ENCODE peak calls at places on chromosomes 4 and X, in ten cellular contexts. Y is bronchial epithelial cell, G is stomach, H is esophagus squamous epithelium, U is HFF-Myc, D is GM23338, A is progenitor cell of endocrine pancreas, M is left ventricle myocardium inferior, J is coronary artery, W is neural progenitor cell. O is an unnamed sample.

GRCh38 chr4:87112063-87112462 is 108.4 kb downstream of the KLHL8 start:
- DNase-seq in U (no peak), Y (no peak), H (no peak), D (no peak), W (no peak), A (no peak), J (no peak), G (no peak), M (no peak), O (no peak)

GRCh38 chrX:79413009-79413408 is 45.9 kb upstream of the ITM2A start:
- DNase-seq in J (no peak), G (no peak), M (no peak), U (no peak), H (no peak), A (no peak), D (peak), W (peak), Y (peak), O (no peak)

GRCh38 chr4:17030543-17030942 is 132.1 kb upstream of the LDB2 start:
- DNase-seq in Y (peak), H (no peak), U (peak), J (no peak), G (no peak), D (no peak), W (no peak), M (no peak), A (no peak), O (no peak)

GRCh38 chr4:76251448-76252270 is at the start of gene FAM47E:
- DNase-seq in J (peak), H (no peak), M (peak), G (peak), D (peak), U (no peak), Y (peak), W (peak), A (peak), O (no peak)

GRCh38 chr4:76216975-76217814 is 3.6 kb upstream of the SCARB2 start:
- DNase-seq in J (no peak), U (no peak), M (no peak), Y (peak), D (peak), W (no peak), H (no peak), G (no peak), A (no peak), O (no peak)

GRCh38 chr4:135123632-135124031 is 922.0 kb upstream of the PABPC4L start:
- DNase-seq in G (no peak), Y (no peak), D (no peak), A (no peak), W (no peak), H (no peak), M (no peak), U (no peak), J (no peak), O (no peak)

GRCh38 chr4:56681158-56681848 is at the start of gene HOPX:
- DNase-seq in W (no peak), J (no peak), G (peak), A (peak), D (no peak), U (no peak), H (no peak), Y (peak), M (peak), O (no peak)

GRCh38 chr4:89681219-89681618 is 155.7 kb downstream of the SNCA start:
- DNase-seq in A (no peak), U (no peak), H (no peak), M (no peak), Y (peak), G (no peak), J (no peak), W (peak), D (peak), O (no peak)

GRCh38 chrX:154298312-154298711 is 2.7 kb downstream of the TKTL1 start:
- DNase-seq in D (no peak), A (no peak), Y (peak), G (no peak), U (no peak), J (no peak), H (no peak), M (no peak), W (no peak), O (no peak)

GRCh38 chr4:92599044-92599443 is 295.3 kb downstream of the GRID2 start:
- DNase-seq in H (no peak), W (no peak), A (no peak), M (no peak), D (no peak), Y (peak), U (no peak), G (no peak), J (no peak), O (no peak)

GRCh38 chrX:153530411-153531145 is 13.1 kb downstream of the ATP2B3 start:
- DNase-seq in U (no peak), Y (no peak), A (no peak), D (no peak), H (no peak), J (no peak), G (no peak), M (no peak), W (no peak), O (no peak)

GRCh38 chr4:40763228-40763716 is 13.5 kb downstream of the NSUN7 start:
- DNase-seq in G (no peak), H (no peak), D (no peak), W (no peak), Y (peak), M (no peak), U (no peak), A (no peak), J (no peak), O (no peak)

GRCh38 chrX:137432609-137433008 is 133.3 kb upstream of the ZIC3 start:
- DNase-seq in U (no peak), G (no peak), H (no peak), A (no peak), M (no peak), Y (peak), W (peak), D (peak), J (no peak), O (no peak)

GRCh38 chrX:130770615-130771014 is 132.4 kb downstream of the ENOX2 start:
- DNase-seq in W (no peak), J (no peak), A (no peak), D (no peak), M (no peak), Y (peak), U (peak), H (no peak), G (no peak), O (no peak)

GRCh38 chr4:125315571-125316390 is 1.0 kb downstream of the FAT4 start:
- DNase-seq in A (peak), G (peak), W (peak), U (no peak), J (peak), M (peak), H (no peak), Y (peak), D (peak), O (no peak)

GRCh38 chr4:112451831-112452230 is 64.1 kb downstream of the NEUROG2 start:
- DNase-seq in Y (no peak), W (peak), J (no peak), U (no peak), M (no peak), D (no peak), G (no peak), A (no peak), H (no peak), O (no peak)

GRCh38 chr4:165532976-165533375 is 154.2 kb downstream of the CPE start:
- DNase-seq in M (no peak), J (no peak), H (no peak), G (no peak), W (peak), D (peak), Y (no peak), U (no peak), A (no peak), O (no peak)

GRCh38 chr4:132332932-132333722 is 816.0 kb upstream of the PCDH10 start:
- DNase-seq in A (no peak), G (no peak), D (peak), Y (peak), J (no peak), H (no peak), M (no peak), W (peak), U (no peak), O (no peak)

GRCh38 chrX:119187298-119187697 is 48.8 kb upstream of the PGRMC1 start:
- DNase-seq in M (no peak), Y (no peak), G (no peak), J (no peak), D (no peak), U (no peak), A (no peak), H (no peak), W (no peak), O (no peak)

GRCh38 chrX:64176876-64177275 is 28.6 kb downstream of the AMER1 start:
- DNase-seq in J (no peak), W (no peak), G (no peak), M (no peak), U (no peak), D (no peak), H (no peak), Y (peak), A (no peak), O (no peak)

GRCh38 chr4:184282251-184282713 is 64.6 kb upstream of the ENPP6 start:
- DNase-seq in U (no peak), D (peak), J (no peak), M (no peak), H (no peak), G (peak), A (no peak), Y (peak), W (peak), O (no peak)

GRCh38 chrX:1167918-1168481 is 44.4 kb downstream of the CRLF2 start:
- DNase-seq in U (no peak), J (no peak), M (no peak), H (no peak), Y (no peak), G (no peak), A (no peak), D (no peak), W (no peak), O (no peak)

GRCh38 chr4:8228319-8229250 is 29.5 kb downstream of the SH3TC1 start:
- DNase-seq in W (peak), H (peak), D (no peak), M (peak), Y (peak), U (peak), J (no peak), G (peak), A (no peak), O (peak)

GRCh38 chr4:177441061-177441802 is 1.0 kb downstream of the AGA start:
- DNase-seq in W (peak), Y (peak), G (no peak), A (no peak), D (peak), H (no peak), U (no peak), M (no peak), J (no peak), O (no peak)

GRCh38 chrX:4570141-4570540 is 856.7 kb upstream of the PRKX start:
- DNase-seq in M (no peak), W (no peak), H (no peak), A (no peak), U (no peak), G (peak), J (no peak), D (no peak), Y (peak), O (no peak)

GRCh38 chr4:43846111-43846587 is 602.5 kb downstream of the KCTD8 start:
- DNase-seq in A (no peak), U (no peak), M (no peak), Y (no peak), G (no peak), J (no peak), D (no peak), H (no peak), W (no peak), O (no peak)

GRCh38 chr4:43842594-43842993 is 606.0 kb downstream of the KCTD8 start:
- DNase-seq in J (no peak), Y (no peak), D (no peak), A (no peak), H (no peak), W (no peak), M (no peak), G (no peak), U (no peak), O (no peak)

GRCh38 chr4:43837604-43838003 is 611.0 kb downstream of the KCTD8 start:
- DNase-seq in G (no peak), A (no peak), W (no peak), J (no peak), Y (no peak), U (no peak), D (no peak), M (no peak), H (no peak), O (no peak)

DNA sequence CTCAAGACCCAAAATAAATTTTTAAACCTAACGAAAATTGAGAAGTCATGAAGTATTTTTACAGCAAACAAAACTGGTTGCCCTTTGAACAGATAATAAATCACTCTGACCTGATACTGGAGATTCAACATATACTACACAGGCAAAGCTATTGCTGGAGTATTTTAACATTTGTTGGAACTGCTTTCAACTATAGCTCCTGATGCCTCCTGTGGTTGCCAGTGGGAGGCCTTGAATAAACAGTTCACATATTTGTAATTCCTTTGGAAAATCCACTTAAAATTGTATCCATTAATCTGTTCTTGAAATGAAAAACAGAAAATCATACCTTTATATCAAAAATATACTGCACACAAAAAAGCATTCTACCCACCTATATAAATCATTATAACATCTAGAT is 605.1 kb downstream of the KCTD8 start:
- DNase-seq in A (no peak), D (peak), U (no peak), G (no peak), H (no peak), J (no peak), W (peak), Y (no peak), M (no peak), O (no peak)
- TF ChIP-seq CTCF in A (peak), D (no peak), U (no peak), G (no peak), H (no peak), J (no peak), W (no peak), Y (no peak), M (no peak), O (no peak)

GRCh38 chrX:41667631-41668030 is 21.1 kb upstream of the GPR34 start:
- DNase-seq in W (no peak), J (no peak), M (no peak), Y (no peak), A (no peak), H (no peak), D (no peak), U (no peak), G (no peak), O (no peak)
- TF ChIP-seq CTCF in W (no peak), J (no peak), M (no peak), Y (no peak), A (no peak), H (no peak), D (no peak), U (no peak), G (no peak), O (no peak)

GRCh38 chr4:100114909-100115308 is 75.4 kb downstream of the DDIT4L start:
- DNase-seq in G (no peak), A (no peak), M (no peak), W (no peak), J (no peak), D (no peak), H (no peak), Y (no peak), U (no peak), O (no peak)

GRCh38 chr4:100118213-100118612 is 72.1 kb downstream of the DDIT4L start:
- DNase-seq in G (no peak), U (no peak), W (no peak), D (no peak), M (no peak), J (no peak), A (no peak), H (no peak), Y (peak), O (no peak)

GRCh38 chr4:100113732-100114131 is 76.5 kb downstream of the DDIT4L start:
- DNase-seq in G (no peak), U (no peak), M (no peak), H (no peak), W (no peak), D (no peak), J (no peak), A (no peak), Y (no peak), O (no peak)

GRCh38 chr4:100117749-100118148 is 72.5 kb downstream of the DDIT4L start:
- DNase-seq in H (no peak), J (no peak), A (no peak), G (no peak), M (no peak), Y (no peak), W (no peak), D (no peak), U (no peak), O (no peak)
- TF ChIP-seq CTCF in H (no peak), J (no peak), A (no peak), G (no peak), M (no peak), Y (no peak), W (peak), D (peak), U (peak), O (no peak)

GRCh38 chrX:113260474-113260873 is 419.8 kb upstream of the AMOT start:
- DNase-seq in M (no peak), W (peak), Y (no peak), G (no peak), D (peak), H (no peak), J (no peak), U (no peak), A (no peak), O (no peak)
- TF ChIP-seq CTCF in M (no peak), W (peak), Y (no peak), G (no peak), D (peak), H (no peak), J (no peak), U (no peak), A (peak), O (no peak)